ENCODE peak calls at places on chromosomes 2 and 18, in five cellular contexts. N is neural progenitor cell, C is mesenchymal stem cell, X is H9, E is HCT116. R is an unnamed sample.

GRCh38 chr2:228747478-228747877 is 523.6 kb downstream of the PID1 start:
- DNase-seq in C (no peak), X (no peak), N (no peak), E (no peak), R (no peak)

GRCh38 chr2:167415068-167415467 is 526.8 kb downstream of the XIRP2 start:
- DNase-seq in C (no peak), N (no peak), X (no peak), E (no peak), R (no peak)

GRCh38 chr2:134763164-134763710 is 44.4 kb upstream of the TMEM163 start:
- DNase-seq in C (peak), X (no peak), E (no peak), N (no peak), R (no peak)

GRCh38 chr2:64869126-64869525 is 120.1 kb upstream of the SLC1A4 start:
- DNase-seq in E (no peak), N (no peak), C (no peak), X (no peak), R (no peak)

GRCh38 chr18:78735131-78736014 is 244.2 kb upstream of the SALL3 start:
- DNase-seq in N (no peak), E (no peak), C (no peak), X (peak), R (no peak)

GRCh38 chr2:148730085-148730484 is 85.5 kb downstream of the EPC2 start:
- DNase-seq in X (no peak), C (peak), E (no peak), N (no peak), R (no peak)

GRCh38 chr2:102674370-102674769 is 55.0 kb downstream of the SLC9A2 start:
- DNase-seq in E (no peak), C (no peak), N (no peak), X (no peak), R (no peak)

GRCh38 chr18:13629841-13630747 is 96.3 kb downstream of the FAM210A start:
- DNase-seq in C (peak), N (peak), X (peak), E (peak), R (peak)

GRCh38 chr18:73945130-73945792 is 202.4 kb downstream of the FBXO15 start:
- DNase-seq in C (no peak), N (no peak), X (no peak), E (no peak), R (no peak)

GRCh38 chr18:77897606-77898005 is 648.0 kb downstream of the GALR1 start:
- DNase-seq in X (no peak), C (no peak), E (no peak), N (no peak), R (no peak)

GRCh38 chr18:52670903-52671302 is 330.9 kb downstream of the DCC start:
- DNase-seq in X (no peak), C (no peak), N (no peak), E (no peak), R (no peak)

GRCh38 chr2:66237470-66238354 is 197.2 kb upstream of the MEIS1 start:
- DNase-seq in C (no peak), E (no peak), N (no peak), X (no peak), R (no peak)

GRCh38 chr2:4693266-4693665 is 989.9 kb downstream of the DCDC2C start:
- DNase-seq in C (no peak), E (no peak), N (no peak), X (no peak), R (peak)

GRCh38 chr2:200575957-200576356 is 9.9 kb upstream of the AOX1 start:
- DNase-seq in N (no peak), C (peak), E (no peak), X (no peak), R (no peak)

GRCh38 chr2:160583823-160584537 is 90.4 kb upstream of the RBMS1 start:
- DNase-seq in N (no peak), X (no peak), E (no peak), C (no peak), R (no peak)

GRCh38 chr2:218081695-218082094 is 12.6 kb downstream of the RUFY4 start:
- DNase-seq in C (peak), N (no peak), X (peak), E (no peak), R (no peak)

GRCh38 chr2:221137385-221137784 is 434.7 kb downstream of the EPHA4 start:
- DNase-seq in N (no peak), C (no peak), X (no peak), E (no peak), R (no peak)

GRCh38 chr2:11598228-11598731 is 64.4 kb downstream of the GREB1 start:
- DNase-seq in N (no peak), C (no peak), E (no peak), X (no peak), R (no peak)

GRCh38 chr2:232839680-232840079 is 30.4 kb upstream of the SNORC start:
- DNase-seq in X (no peak), N (no peak), E (no peak), C (no peak), R (no peak)

GRCh38 chr2:96109931-96110511 is 6.3 kb downstream of the ADRA2B start:
- DNase-seq in N (no peak), E (no peak), C (no peak), X (no peak), R (no peak)

GRCh38 chr2:234096164-234096563 is 45.7 kb downstream of the SPP2 start:
- DNase-seq in N (no peak), E (no peak), C (no peak), X (no peak), R (no peak)

GRCh38 chr18:72672364-72673151 is 128.4 kb upstream of the CBLN2 start:
- DNase-seq in X (no peak), E (no peak), C (peak), N (peak), R (peak)

GRCh38 chr18:240175-240574 is 27.7 kb downstream of the THOC1 start:
- DNase-seq in C (peak), E (no peak), X (no peak), N (no peak), R (no peak)

DNA sequence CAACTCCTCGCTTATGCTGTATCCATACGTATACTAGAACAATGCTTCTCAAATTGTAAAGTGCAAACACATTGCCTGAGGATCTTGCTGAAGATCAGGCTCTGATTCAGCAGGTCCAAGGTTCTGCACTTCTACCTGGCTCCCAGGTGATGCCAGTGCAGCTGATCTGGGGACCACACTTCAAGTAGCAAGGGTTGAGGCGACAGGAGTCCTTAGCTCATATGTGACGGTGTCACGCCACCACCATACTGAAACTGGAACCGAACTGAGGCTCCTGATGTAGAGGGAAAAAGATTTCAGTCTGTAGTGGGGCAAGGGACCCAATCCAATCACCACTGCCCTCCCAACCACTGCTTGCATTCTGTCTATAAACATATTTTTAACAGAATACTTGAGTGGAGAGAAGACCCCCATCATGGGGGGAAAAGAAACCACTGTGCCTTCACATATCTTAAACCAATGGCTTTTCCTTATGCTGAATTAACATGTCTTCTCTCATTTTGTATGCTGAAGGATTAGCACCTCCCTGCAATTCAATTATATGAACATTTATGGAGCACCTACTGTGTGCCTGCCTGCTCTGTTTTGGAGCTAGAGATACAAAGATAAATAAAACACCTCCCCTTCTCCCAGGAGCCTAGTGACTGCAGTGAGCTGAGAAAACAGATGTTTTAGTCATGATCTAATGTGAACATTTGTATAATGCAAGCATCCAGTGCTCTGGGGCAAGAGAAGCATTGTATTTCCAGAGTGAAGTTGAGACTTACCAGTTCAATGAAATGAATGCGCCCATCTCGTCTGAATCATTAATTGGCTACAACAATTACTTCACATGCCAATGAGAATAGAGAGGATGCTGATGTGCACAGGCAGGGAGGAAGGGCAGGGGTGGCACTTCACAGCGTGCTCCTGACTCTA is 6.6 kb upstream of the ASAP2 start:
- DNase-seq in C (peak), E (no peak), N (no peak), X (no peak), R (no peak)
- H2AFZ ChIP-seq in C (no peak), E (no peak), N (no peak), X (no peak), R (no peak)

GRCh38 chr2:68831688-68832087 is 39.5 kb downstream of the BMP10 start:
- DNase-seq in C (peak), E (no peak), X (no peak), N (no peak), R (no peak)
- H3K27ac ChIP-seq in C (no peak), E (no peak), X (no peak), N (no peak), R (peak)

GRCh38 chr2:42970151-42970550 is 177.8 kb upstream of the HAAO start:
- DNase-seq in C (no peak), X (no peak), E (no peak), N (no peak), R (no peak)
- H2AFZ ChIP-seq in C (no peak), X (no peak), E (no peak), N (no peak), R (no peak)

DNA sequence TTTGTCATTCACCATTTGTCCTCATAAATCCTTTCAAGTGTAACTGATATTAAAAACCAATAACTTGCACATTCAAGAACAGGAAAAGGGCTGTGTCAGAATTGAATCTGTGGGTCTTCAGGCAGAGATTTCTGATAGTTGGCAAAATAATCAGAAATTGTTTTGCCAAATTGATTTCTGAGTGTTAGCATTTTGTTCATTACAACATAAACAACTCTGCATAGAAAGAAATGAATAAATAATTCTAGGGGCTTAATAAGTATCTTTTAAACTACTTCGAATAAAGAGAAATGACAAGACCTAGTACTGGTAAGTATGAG is 44.2 kb upstream of the RFX8 start:
- DNase-seq in X (no peak), N (no peak), E (no peak), C (no peak), R (no peak)
- H3K27ac ChIP-seq in X (no peak), N (no peak), E (no peak), C (no peak), R (no peak)

GRCh38 chr2:165698621-165698946 is 95.5 kb downstream of the GALNT3 start:
- DNase-seq in E (peak), N (peak), C (peak), X (peak), R (peak)

GRCh38 chr2:165697727-165698620 is 96.1 kb downstream of the GALNT3 start:
- DNase-seq in C (no peak), N (peak), X (peak), E (no peak), R (no peak)

GRCh38 chr2:165700511-165700910 is 93.5 kb downstream of the GALNT3 start:
- DNase-seq in C (no peak), E (no peak), X (peak), N (peak), R (no peak)

GRCh38 chr2:165699931-165700330 is 94.1 kb downstream of the GALNT3 start:
- DNase-seq in C (no peak), X (no peak), E (no peak), N (no peak), R (no peak)
- H2AFZ ChIP-seq in C (no peak), X (no peak), E (no peak), N (no peak), R (no peak)

GRCh38 chr2:20620271-20620681 is 30.6 kb downstream of the HS1BP3 start:
- DNase-seq in C (no peak), E (no peak), X (no peak), N (no peak), R (no peak)
- H3K27ac ChIP-seq in C (no peak), E (no peak), X (no peak), N (no peak), R (no peak)

R was measured in DND-41.